ENCODE peak calls at places on chromosomes 7 and 10, in seven cellular contexts. One of them, this sample, is unnamed. For H3K27me3, the result is how much of the 10 kb centered on the place peaks cover.

GRCh38 chr7:12524794-12525386 is 45.6 kb upstream of the SCIN start:
- DNase-seq in sigmoid colon: no peak
- DNase-seq in cardiac muscle cell: peak
- DNase-seq in fibroblast of lung: peak
- DNase-seq in right atrium auricular region: no peak
- DNase-seq in left lung: no peak
- DNase-seq in astrocyte: peak
- DNase-seq in this sample: no peak

GRCh38 chr7:13050703-13051102 is 363.3 kb downstream of the ARL4A start:
- DNase-seq in right atrium auricular region: no peak
- DNase-seq in astrocyte: peak
- DNase-seq in sigmoid colon: no peak
- DNase-seq in left lung: no peak
- DNase-seq in cardiac muscle cell: peak
- DNase-seq in fibroblast of lung: peak
- DNase-seq in this sample: no peak

GRCh38 chr7:16804674-16805439 is at the start of gene AGR2:
- DNase-seq in astrocyte: no peak
- DNase-seq in cardiac muscle cell: no peak
- DNase-seq in sigmoid colon: no peak
- DNase-seq in fibroblast of lung: no peak
- DNase-seq in left lung: peak
- DNase-seq in right atrium auricular region: no peak
- DNase-seq in this sample: peak

GRCh38 chr10:87844837-87845623 is 18.3 kb downstream of the KLLN start:
- DNase-seq in right atrium auricular region: no peak
- DNase-seq in sigmoid colon: no peak
- DNase-seq in cardiac muscle cell: peak
- DNase-seq in fibroblast of lung: peak
- DNase-seq in left lung: no peak
- DNase-seq in astrocyte: peak
- DNase-seq in this sample: no peak

GRCh38 chr7:55557666-55558188 is 14.6 kb downstream of the VOPP1 start:
- DNase-seq in right atrium auricular region: no peak
- DNase-seq in fibroblast of lung: no peak
- DNase-seq in astrocyte: no peak
- DNase-seq in cardiac muscle cell: no peak
- DNase-seq in sigmoid colon: no peak
- DNase-seq in left lung: no peak
- DNase-seq in this sample: no peak

GRCh38 chr7:151062399-151063211 is 3.2 kb downstream of the SLC4A2 start:
- DNase-seq in fibroblast of lung: peak
- DNase-seq in astrocyte: peak
- DNase-seq in sigmoid colon: peak
- DNase-seq in cardiac muscle cell: peak
- DNase-seq in right atrium auricular region: no peak
- DNase-seq in left lung: peak
- DNase-seq in this sample: no peak

GRCh38 chr10:44575601-44576380 is 190.9 kb upstream of the CXCL12 start:
- DNase-seq in cardiac muscle cell: no peak
- DNase-seq in fibroblast of lung: no peak
- DNase-seq in left lung: no peak
- DNase-seq in astrocyte: no peak
- DNase-seq in right atrium auricular region: no peak
- DNase-seq in sigmoid colon: no peak
- DNase-seq in this sample: no peak

GRCh38 chr7:2522780-2523433 is 3.3 kb downstream of the LFNG start:
- DNase-seq in astrocyte: peak
- DNase-seq in cardiac muscle cell: peak
- DNase-seq in right atrium auricular region: no peak
- DNase-seq in sigmoid colon: no peak
- DNase-seq in left lung: no peak
- DNase-seq in fibroblast of lung: no peak
- DNase-seq in this sample: peak

GRCh38 chr10:96370575-96371157 is 11.9 kb upstream of the OPALIN start:
- DNase-seq in astrocyte: no peak
- DNase-seq in left lung: no peak
- DNase-seq in right atrium auricular region: peak
- DNase-seq in fibroblast of lung: peak
- DNase-seq in cardiac muscle cell: peak
- DNase-seq in sigmoid colon: no peak
- DNase-seq in this sample: no peak

GRCh38 chr7:114540291-114540690 is 125.7 kb downstream of the FOXP2 start:
- DNase-seq in left lung: no peak
- DNase-seq in right atrium auricular region: no peak
- DNase-seq in fibroblast of lung: no peak
- DNase-seq in cardiac muscle cell: no peak
- DNase-seq in astrocyte: no peak
- DNase-seq in sigmoid colon: no peak
- DNase-seq in this sample: no peak

GRCh38 chr7:27143950-27144798 is 693 bp upstream of the HOXA5 start:
- DNase-seq in sigmoid colon: peak
- DNase-seq in astrocyte: no peak
- DNase-seq in left lung: peak
- DNase-seq in fibroblast of lung: peak
- DNase-seq in right atrium auricular region: no peak
- DNase-seq in cardiac muscle cell: no peak
- DNase-seq in this sample: no peak

GRCh38 chr10:49484501-49485230 is 54.3 kb downstream of the ERCC6 start:
- DNase-seq in right atrium auricular region: no peak
- DNase-seq in astrocyte: peak
- DNase-seq in sigmoid colon: no peak
- DNase-seq in fibroblast of lung: no peak
- DNase-seq in cardiac muscle cell: peak
- DNase-seq in left lung: no peak
- DNase-seq in this sample: no peak

GRCh38 chr10:70367195-70367796 is 15.1 kb downstream of the LRRC20 start:
- DNase-seq in right atrium auricular region: no peak
- DNase-seq in fibroblast of lung: peak
- DNase-seq in left lung: no peak
- DNase-seq in astrocyte: peak
- DNase-seq in sigmoid colon: peak
- DNase-seq in cardiac muscle cell: no peak
- DNase-seq in this sample: no peak

GRCh38 chr7:20173828-20174227 is 43.4 kb downstream of the MACC1 start:
- DNase-seq in astrocyte: no peak
- DNase-seq in sigmoid colon: no peak
- DNase-seq in fibroblast of lung: no peak
- DNase-seq in cardiac muscle cell: no peak
- DNase-seq in left lung: no peak
- DNase-seq in right atrium auricular region: no peak
- DNase-seq in this sample: no peak

GRCh38 chr7:151566897-151567320 is 47.2 kb upstream of the RHEB start:
- DNase-seq in right atrium auricular region: no peak
- DNase-seq in cardiac muscle cell: peak
- DNase-seq in astrocyte: peak
- DNase-seq in fibroblast of lung: peak
- DNase-seq in sigmoid colon: peak
- DNase-seq in left lung: no peak
- DNase-seq in this sample: no peak

GRCh38 chr7:77415822-77416620 is at the start of gene GSAP:
- DNase-seq in left lung: peak
- DNase-seq in fibroblast of lung: peak
- DNase-seq in cardiac muscle cell: peak
- DNase-seq in sigmoid colon: peak
- DNase-seq in right atrium auricular region: no peak
- DNase-seq in astrocyte: peak
- DNase-seq in this sample: peak

GRCh38 chr7:47428052-47428779 is 153.7 kb downstream of the TNS3 start:
- DNase-seq in astrocyte: no peak
- DNase-seq in cardiac muscle cell: no peak
- DNase-seq in right atrium auricular region: no peak
- DNase-seq in sigmoid colon: peak
- DNase-seq in fibroblast of lung: no peak
- DNase-seq in left lung: no peak
- DNase-seq in this sample: no peak

GRCh38 chr7:7223250-7223649 is 40.9 kb downstream of the C1GALT1 start:
- DNase-seq in left lung: no peak
- DNase-seq in fibroblast of lung: no peak
- DNase-seq in right atrium auricular region: no peak
- DNase-seq in cardiac muscle cell: no peak
- DNase-seq in sigmoid colon: no peak
- DNase-seq in astrocyte: no peak
- DNase-seq in this sample: no peak

GRCh38 chr10:89283988-89284475 is 17.8 kb upstream of the IFIT2 start:
- DNase-seq in right atrium auricular region: peak
- DNase-seq in fibroblast of lung: peak
- DNase-seq in astrocyte: peak
- DNase-seq in sigmoid colon: peak
- DNase-seq in cardiac muscle cell: peak
- DNase-seq in left lung: peak
- DNase-seq in this sample: no peak
- H3K27ac ChIP-seq in right atrium auricular region: peak
- H3K27ac ChIP-seq in fibroblast of lung: peak
- H3K27ac ChIP-seq in astrocyte: peak
- H3K27ac ChIP-seq in sigmoid colon: peak
- H3K27ac ChIP-seq in cardiac muscle cell: peak
- H3K27ac ChIP-seq in left lung: peak
- H3K27ac ChIP-seq in this sample: peak

GRCh38 chr7:108813247-108814014 is 243.8 kb downstream of the DNAJB9 start:
- DNase-seq in sigmoid colon: no peak
- DNase-seq in right atrium auricular region: no peak
- DNase-seq in fibroblast of lung: no peak
- DNase-seq in left lung: no peak
- DNase-seq in cardiac muscle cell: no peak
- DNase-seq in astrocyte: no peak
- DNase-seq in this sample: no peak
- H3K27me3 ChIP-seq in sigmoid colon: under half
- H3K27me3 ChIP-seq in right atrium auricular region: under half
- H3K27me3 ChIP-seq in fibroblast of lung: under half
- H3K27me3 ChIP-seq in left lung: under half
- H3K27me3 ChIP-seq in cardiac muscle cell: under half
- H3K27me3 ChIP-seq in astrocyte: under half
- H3K27me3 ChIP-seq in this sample: under half

DNA sequence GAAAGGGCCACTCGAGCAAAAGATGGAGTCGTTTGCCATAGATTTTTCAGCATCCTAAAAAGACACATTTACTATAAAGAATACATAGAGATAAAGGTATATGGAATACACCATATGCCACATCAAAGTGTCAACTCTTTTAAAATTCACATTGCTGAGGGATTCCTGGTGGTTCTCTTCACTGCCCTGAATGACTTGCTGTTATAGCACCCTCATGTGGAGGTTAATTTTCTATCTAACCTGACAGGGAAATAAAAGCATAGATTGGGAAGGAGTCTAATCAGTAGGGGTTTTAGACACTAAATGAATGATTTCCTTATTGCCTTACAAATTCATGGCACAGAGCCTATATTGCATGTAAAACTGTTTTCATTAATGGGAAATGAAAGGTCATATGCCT is 25.9 kb downstream of the DNAH11 start:
- DNase-seq in cardiac muscle cell: peak
- DNase-seq in left lung: no peak
- DNase-seq in right atrium auricular region: no peak
- DNase-seq in astrocyte: no peak
- DNase-seq in fibroblast of lung: peak
- DNase-seq in sigmoid colon: no peak
- DNase-seq in this sample: no peak
- TF ChIP-seq CTCF in cardiac muscle cell: no peak
- TF ChIP-seq CTCF in left lung: no peak
- TF ChIP-seq CTCF in right atrium auricular region: peak
- TF ChIP-seq CTCF in astrocyte: no peak
- TF ChIP-seq CTCF in fibroblast of lung: no peak
- TF ChIP-seq CTCF in sigmoid colon: no peak
- TF ChIP-seq CTCF in this sample: peak

GRCh38 chr7:69657331-69657730 is 59.1 kb downstream of the AUTS2 start:
- DNase-seq in sigmoid colon: no peak
- DNase-seq in right atrium auricular region: no peak
- DNase-seq in left lung: no peak
- DNase-seq in astrocyte: no peak
- DNase-seq in cardiac muscle cell: no peak
- DNase-seq in fibroblast of lung: no peak
- DNase-seq in this sample: no peak

GRCh38 chr7:69661342-69661741 is 63.1 kb downstream of the AUTS2 start:
- DNase-seq in astrocyte: no peak
- DNase-seq in right atrium auricular region: no peak
- DNase-seq in fibroblast of lung: no peak
- DNase-seq in left lung: no peak
- DNase-seq in sigmoid colon: no peak
- DNase-seq in cardiac muscle cell: no peak
- DNase-seq in this sample: no peak

GRCh38 chr7:69656890-69657289 is 58.6 kb downstream of the AUTS2 start:
- DNase-seq in cardiac muscle cell: peak
- DNase-seq in right atrium auricular region: peak
- DNase-seq in sigmoid colon: peak
- DNase-seq in astrocyte: peak
- DNase-seq in left lung: no peak
- DNase-seq in fibroblast of lung: no peak
- DNase-seq in this sample: no peak

GRCh38 chr7:69656077-69656476 is 57.8 kb downstream of the AUTS2 start:
- DNase-seq in astrocyte: no peak
- DNase-seq in sigmoid colon: no peak
- DNase-seq in right atrium auricular region: no peak
- DNase-seq in fibroblast of lung: no peak
- DNase-seq in cardiac muscle cell: no peak
- DNase-seq in left lung: no peak
- DNase-seq in this sample: no peak

DNA sequence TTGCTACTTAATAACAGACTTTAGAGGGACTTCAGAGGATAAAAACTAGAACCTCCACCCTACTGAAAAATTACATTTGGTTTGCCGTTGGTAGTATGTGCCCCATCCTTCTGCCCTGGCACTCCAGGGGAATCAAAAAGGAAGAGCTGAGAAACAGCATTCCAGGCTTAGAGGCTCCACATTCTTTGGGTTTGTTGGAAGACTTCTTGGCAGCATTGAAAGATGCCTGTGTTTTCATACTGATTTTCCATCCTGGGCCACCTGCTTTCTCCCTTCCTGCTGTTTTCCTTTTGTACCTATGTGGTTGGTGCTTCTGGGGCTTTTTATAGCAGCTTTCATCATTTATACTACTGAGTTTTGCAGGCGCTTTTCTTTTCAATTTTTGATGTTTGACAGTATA is 61.7 kb downstream of the AUTS2 start:
- DNase-seq in cardiac muscle cell: peak
- DNase-seq in right atrium auricular region: no peak
- DNase-seq in fibroblast of lung: no peak
- DNase-seq in sigmoid colon: no peak
- DNase-seq in astrocyte: peak
- DNase-seq in left lung: no peak
- DNase-seq in this sample: no peak
- H3K27ac ChIP-seq in cardiac muscle cell: no peak
- H3K27ac ChIP-seq in right atrium auricular region: no peak
- H3K27ac ChIP-seq in fibroblast of lung: no peak
- H3K27ac ChIP-seq in sigmoid colon: no peak
- H3K27ac ChIP-seq in astrocyte: no peak
- H3K27ac ChIP-seq in left lung: no peak
- H3K27ac ChIP-seq in this sample: no peak

This sample was measured in RWPE2.